ENCODE peak calls at places on chromosomes 16 and 17, in nine cellular contexts. R, K, X, E, N, W, A, T and V are unnamed samples.
A peak's percentile ranks its signal among the peaks of the same experiment; 100 is the strongest.

GRCh38 chr17:17809527-17810373 is 27.0 kb downstream of the SREBF1 start:
- DNase-seq in R (no peak), K (no peak), X (no peak), E (no peak), N (peak; percentile 86), W (no peak), A (no peak), T (peak; percentile 68), V (peak; percentile 94)

GRCh38 chr16:47258874-47259461 is 115.2 kb upstream of the NETO2 start:
- DNase-seq in R (no peak), K (no peak), X (peak; percentile 47), E (no peak), N (no peak), W (peak; percentile 52), A (no peak), T (peak; percentile 42), V (no peak)

GRCh38 chr17:4130715-4131114 is 12.1 kb downstream of the ZZEF1 start:
- DNase-seq in R (no peak), K (no peak), X (no peak), E (no peak), N (peak; percentile 64), W (peak; percentile 58), A (no peak), T (peak; percentile 6), V (no peak)

GRCh38 chr17:17363638-17364337 is 60.6 kb downstream of the NT5M start:
- DNase-seq in R (peak; percentile 76), K (no peak), X (no peak), E (peak; percentile 42), N (peak; percentile 44), W (no peak), A (no peak), T (no peak), V (peak; percentile 81)

GRCh38 chr17:19284005-19284959 is 47.1 kb downstream of the EPN2 start:
- DNase-seq in R (no peak), K (no peak), X (no peak), E (no peak), N (no peak), W (no peak), A (no peak), T (no peak), V (no peak)

GRCh38 chr16:65817066-65817465 is 549.4 kb upstream of the CDH5 start:
- DNase-seq in R (no peak), K (no peak), X (no peak), E (no peak), N (no peak), W (no peak), A (no peak), T (no peak), V (no peak)

GRCh38 chr17:30477758-30478115 is 529 bp downstream of the GOSR1 start:
- DNase-seq in R (no peak), K (no peak), X (no peak), E (no peak), N (no peak), W (no peak), A (no peak), T (no peak), V (no peak)

GRCh38 chr17:10125761-10126553 is 72.4 kb downstream of the GAS7 start:
- DNase-seq in R (no peak), K (no peak), X (no peak), E (no peak), N (no peak), W (no peak), A (no peak), T (peak; percentile 51), V (no peak)

GRCh38 chr16:86018487-86018886 is 119.5 kb downstream of the IRF8 start:
- DNase-seq in R (peak; percentile 67), K (no peak), X (no peak), E (peak; percentile 26), N (peak; percentile 81), W (peak; percentile 6), A (peak; percentile 4), T (peak; percentile 46), V (peak; percentile 19)

GRCh38 chr17:81253358-81254131 is 14.4 kb downstream of the NDUFAF8 start:
- DNase-seq in R (peak; percentile 70), K (peak; percentile 57), X (peak; percentile 45), E (no peak), N (no peak), W (peak; percentile 48), A (no peak), T (peak; percentile 40), V (no peak)

GRCh38 chr17:47265983-47266541 is 12.4 kb downstream of the ITGB3 start:
- DNase-seq in R (no peak), K (no peak), X (peak; percentile 30), E (no peak), N (no peak), W (peak; percentile 94), A (no peak), T (peak; percentile 34), V (no peak)

GRCh38 chr17:72661093-72661944 is 431.2 kb downstream of the SLC39A11 start:
- DNase-seq in R (no peak), K (no peak), X (peak; percentile 78), E (no peak), N (no peak), W (no peak), A (no peak), T (no peak), V (no peak)

GRCh38 chr16:31700530-31701388 is 172.8 kb upstream of the ZNF267 start:
- DNase-seq in R (peak; percentile 92), K (peak; percentile 92), X (peak; percentile 89), E (peak; percentile 94), N (peak; percentile 91), W (peak; percentile 54), A (peak; percentile 81), T (peak; percentile 39), V (no peak)
- TF ChIP-seq CTCF in R (peak; percentile 27), K (no peak), X (no peak), E (no peak), N (no peak), W (no peak), A (peak; percentile 26), T (peak; percentile 23), V (peak; percentile 59)

GRCh38 chr17:70375813-70376448 is 206.6 kb downstream of the KCNJ2 start:
- DNase-seq in R (no peak), K (no peak), X (no peak), E (no peak), N (no peak), W (no peak), A (no peak), T (no peak), V (no peak)

GRCh38 chr17:70378005-70378404 is 208.7 kb downstream of the KCNJ2 start:
- DNase-seq in R (no peak), K (no peak), X (no peak), E (no peak), N (no peak), W (no peak), A (no peak), T (no peak), V (no peak)

GRCh38 chr17:70373369-70373768 is 204.0 kb downstream of the KCNJ2 start:
- DNase-seq in R (no peak), K (no peak), X (no peak), E (no peak), N (no peak), W (no peak), A (no peak), T (no peak), V (no peak)

GRCh38 chr17:70374496-70374895 is 205.2 kb downstream of the KCNJ2 start:
- DNase-seq in R (no peak), K (no peak), X (no peak), E (no peak), N (no peak), W (no peak), A (no peak), T (no peak), V (no peak)

GRCh38 chr17:70375406-70375805 is 206.1 kb downstream of the KCNJ2 start:
- DNase-seq in R (no peak), K (no peak), X (no peak), E (no peak), N (no peak), W (no peak), A (no peak), T (no peak), V (no peak)
- TF ChIP-seq CTCF in R (no peak), K (no peak), X (no peak), E (no peak), N (no peak), W (no peak), A (no peak), T (no peak), V (no peak)

GRCh38 chr16:26645629-26646028 is 421.1 kb upstream of the C16orf82 start:
- DNase-seq in R (no peak), K (no peak), X (no peak), E (no peak), N (no peak), W (no peak), A (no peak), T (no peak), V (no peak)
- TF ChIP-seq CTCF in R (peak; percentile 29), K (no peak), X (no peak), E (peak; percentile 51), N (no peak), W (no peak), A (no peak), T (no peak), V (no peak)

GRCh38 chr17:76153202-76153601 is 12.2 kb upstream of the FOXJ1 start:
- DNase-seq in R (no peak), K (no peak), X (no peak), E (no peak), N (peak; percentile 54), W (no peak), A (no peak), T (no peak), V (no peak)

GRCh38 chr17:76154935-76155845 is 14.1 kb upstream of the FOXJ1 start:
- DNase-seq in R (no peak), K (no peak), X (no peak), E (no peak), N (no peak), W (no peak), A (no peak), T (no peak), V (no peak)

GRCh38 chr17:76152580-76152979 is 11.5 kb upstream of the FOXJ1 start:
- DNase-seq in R (no peak), K (no peak), X (no peak), E (no peak), N (no peak), W (no peak), A (no peak), T (no peak), V (no peak)

GRCh38 chr17:76154292-76154691 is 13.2 kb upstream of the FOXJ1 start:
- DNase-seq in R (no peak), K (no peak), X (no peak), E (no peak), N (no peak), W (no peak), A (no peak), T (no peak), V (no peak)

GRCh38 chr17:76153640-76154039 is 12.6 kb upstream of the FOXJ1 start:
- DNase-seq in R (no peak), K (no peak), X (peak; percentile 38), E (peak; percentile 63), N (peak; percentile 69), W (peak; percentile 22), A (no peak), T (peak; percentile 27), V (no peak)
- TF ChIP-seq CTCF in R (no peak), K (no peak), X (no peak), E (peak; percentile 64), N (no peak), W (peak; percentile 16), A (peak; percentile 37), T (peak; percentile 26), V (peak; percentile 40)